ENCODE peak calls at places on chromosomes 2 and 18, in seven cellular contexts. One of them, this sample, is unnamed.

GRCh38 chr18:76721207-76721996 is 101.0 kb upstream of the ZNF236 start:
- DNase-seq in IMR-90: no peak
- DNase-seq in H1: no peak
- DNase-seq in H9: no peak
- DNase-seq in trophoblast cell: no peak
- DNase-seq in mesendoderm: no peak
- DNase-seq in mesenchymal stem cell: no peak
- DNase-seq in this sample: no peak

GRCh38 chr2:189608799-189609422 is 28.3 kb upstream of the SLC40A1 start:
- DNase-seq in IMR-90: peak
- DNase-seq in H1: no peak
- DNase-seq in trophoblast cell: no peak
- DNase-seq in mesenchymal stem cell: no peak
- DNase-seq in H9: no peak
- DNase-seq in mesendoderm: no peak
- DNase-seq in this sample: no peak

GRCh38 chr2:239569401-239570090 is 168.7 kb upstream of the HDAC4 start:
- DNase-seq in H1: no peak
- DNase-seq in mesenchymal stem cell: no peak
- DNase-seq in trophoblast cell: no peak
- DNase-seq in mesendoderm: no peak
- DNase-seq in IMR-90: no peak
- DNase-seq in H9: no peak
- DNase-seq in this sample: no peak

GRCh38 chr18:74996055-74996454 is 212.9 kb downstream of the PTGR3 start:
- DNase-seq in mesendoderm: no peak
- DNase-seq in trophoblast cell: no peak
- DNase-seq in H9: no peak
- DNase-seq in IMR-90: no peak
- DNase-seq in H1: no peak
- DNase-seq in mesenchymal stem cell: no peak
- DNase-seq in this sample: no peak

GRCh38 chr2:26696352-26696816 is 3.9 kb downstream of the KCNK3 start:
- DNase-seq in mesendoderm: peak
- DNase-seq in trophoblast cell: no peak
- DNase-seq in H9: peak
- DNase-seq in IMR-90: peak
- DNase-seq in H1: no peak
- DNase-seq in mesenchymal stem cell: peak
- DNase-seq in this sample: no peak

GRCh38 chr2:159801925-159802324 is 3.9 kb upstream of the CD302 start:
- DNase-seq in mesendoderm: no peak
- DNase-seq in H9: no peak
- DNase-seq in mesenchymal stem cell: no peak
- DNase-seq in H1: no peak
- DNase-seq in IMR-90: no peak
- DNase-seq in trophoblast cell: no peak
- DNase-seq in this sample: no peak

GRCh38 chr2:226739508-226740030 is 60.1 kb downstream of the IRS1 start:
- DNase-seq in H9: no peak
- DNase-seq in H1: no peak
- DNase-seq in trophoblast cell: no peak
- DNase-seq in mesenchymal stem cell: no peak
- DNase-seq in mesendoderm: no peak
- DNase-seq in IMR-90: no peak
- DNase-seq in this sample: no peak

GRCh38 chr2:77397763-77398162 is 124.4 kb downstream of the LRRTM4 start:
- DNase-seq in mesendoderm: peak
- DNase-seq in trophoblast cell: peak
- DNase-seq in IMR-90: no peak
- DNase-seq in H9: no peak
- DNase-seq in mesenchymal stem cell: no peak
- DNase-seq in H1: no peak
- DNase-seq in this sample: no peak

GRCh38 chr2:86102157-86102556 is 3.5 kb downstream of the POLR1A start:
- DNase-seq in H9: no peak
- DNase-seq in trophoblast cell: no peak
- DNase-seq in mesendoderm: no peak
- DNase-seq in IMR-90: no peak
- DNase-seq in mesenchymal stem cell: no peak
- DNase-seq in H1: no peak
- DNase-seq in this sample: no peak

GRCh38 chr2:96539215-96539920 is 2.8 kb downstream of the ARID5A start:
- DNase-seq in IMR-90: no peak
- DNase-seq in mesenchymal stem cell: no peak
- DNase-seq in H1: no peak
- DNase-seq in mesendoderm: no peak
- DNase-seq in H9: no peak
- DNase-seq in trophoblast cell: no peak
- DNase-seq in this sample: no peak

GRCh38 chr2:191432121-191432520 is 186.9 kb downstream of the MYO1B start:
- DNase-seq in IMR-90: peak
- DNase-seq in mesendoderm: no peak
- DNase-seq in trophoblast cell: no peak
- DNase-seq in H1: no peak
- DNase-seq in H9: no peak
- DNase-seq in mesenchymal stem cell: no peak
- DNase-seq in this sample: no peak

GRCh38 chr2:10786240-10786982 is 26.2 kb downstream of the PDIA6 start:
- DNase-seq in IMR-90: no peak
- DNase-seq in H1: no peak
- DNase-seq in mesenchymal stem cell: no peak
- DNase-seq in H9: no peak
- DNase-seq in trophoblast cell: no peak
- DNase-seq in mesendoderm: no peak
- DNase-seq in this sample: no peak

GRCh38 chr2:145832681-145833080 is 1312.8 kb upstream of the ZEB2 start:
- DNase-seq in H9: no peak
- DNase-seq in mesenchymal stem cell: no peak
- DNase-seq in trophoblast cell: no peak
- DNase-seq in mesendoderm: no peak
- DNase-seq in H1: no peak
- DNase-seq in IMR-90: no peak
- DNase-seq in this sample: no peak

GRCh38 chr2:145836986-145837385 is 1317.1 kb upstream of the ZEB2 start:
- DNase-seq in mesendoderm: no peak
- DNase-seq in H1: no peak
- DNase-seq in IMR-90: no peak
- DNase-seq in mesenchymal stem cell: no peak
- DNase-seq in trophoblast cell: no peak
- DNase-seq in H9: no peak
- DNase-seq in this sample: no peak

GRCh38 chr2:145829931-145830330 is 1310.0 kb upstream of the ZEB2 start:
- DNase-seq in trophoblast cell: no peak
- DNase-seq in H9: no peak
- DNase-seq in mesendoderm: no peak
- DNase-seq in mesenchymal stem cell: no peak
- DNase-seq in H1: no peak
- DNase-seq in IMR-90: no peak
- DNase-seq in this sample: no peak

DNA sequence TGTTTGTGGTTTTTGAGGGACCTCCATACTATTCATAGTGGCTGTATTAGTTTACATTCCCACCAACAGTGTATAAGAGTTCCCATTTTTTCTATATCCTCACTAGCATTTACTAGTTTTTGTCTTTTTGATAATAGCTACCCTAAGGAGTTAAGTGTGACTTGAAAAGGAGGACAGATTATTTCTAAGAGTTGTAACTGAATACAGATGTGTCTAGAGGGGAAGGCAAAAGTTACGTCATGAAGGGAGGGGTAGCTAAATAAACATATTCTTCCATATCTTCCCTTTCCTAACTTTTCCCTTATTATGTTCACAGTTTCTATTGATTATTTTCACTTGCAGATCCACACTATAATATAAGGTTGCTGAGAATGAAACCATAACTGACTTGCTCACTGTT is 1315.7 kb upstream of the ZEB2 start:
- DNase-seq in H1: no peak
- DNase-seq in H9: no peak
- DNase-seq in IMR-90: no peak
- DNase-seq in mesenchymal stem cell: no peak
- DNase-seq in trophoblast cell: no peak
- DNase-seq in mesendoderm: no peak
- DNase-seq in this sample: no peak
- H3K18ac ChIP-seq in H1: no peak
- H3K18ac ChIP-seq in H9: no peak
- H3K18ac ChIP-seq in IMR-90: no peak
- H3K18ac ChIP-seq in mesenchymal stem cell: no peak
- H3K18ac ChIP-seq in trophoblast cell: no peak
- H3K18ac ChIP-seq in mesendoderm: no peak
- H3K18ac ChIP-seq in this sample: no peak

DNA sequence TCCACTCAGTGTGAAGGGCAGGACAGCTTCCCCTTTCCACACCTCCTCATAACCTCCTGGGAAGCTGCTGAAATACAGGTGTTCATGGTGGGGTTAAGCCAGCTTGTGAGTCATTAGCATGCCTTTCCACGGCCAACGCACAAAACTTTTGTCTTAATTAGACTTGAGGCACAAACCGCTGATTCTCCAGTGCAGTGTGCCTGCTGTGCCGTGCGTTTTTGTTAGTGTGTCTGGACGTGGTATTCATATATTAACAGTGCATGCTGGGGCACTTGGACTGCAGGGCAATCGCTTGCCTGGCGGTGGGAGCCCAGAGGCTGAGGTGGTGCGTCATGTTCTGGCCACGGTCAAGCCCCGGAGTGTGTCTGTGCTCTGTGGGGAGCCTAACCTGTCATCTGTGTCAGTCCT is 156.2 kb downstream of the SH3RF3 start:
- DNase-seq in trophoblast cell: no peak
- DNase-seq in H9: no peak
- DNase-seq in mesendoderm: no peak
- DNase-seq in H1: no peak
- DNase-seq in IMR-90: peak
- DNase-seq in mesenchymal stem cell: no peak
- DNase-seq in this sample: no peak
- H3K9ac ChIP-seq in trophoblast cell: no peak
- H3K9ac ChIP-seq in H9: no peak
- H3K9ac ChIP-seq in mesendoderm: no peak
- H3K9ac ChIP-seq in H1: no peak
- H3K9ac ChIP-seq in IMR-90: no peak
- H3K9ac ChIP-seq in mesenchymal stem cell: no peak
- H3K9ac ChIP-seq in this sample: peak

GRCh38 chr2:54741250-54741649 is 17.8 kb downstream of the EML6 start:
- DNase-seq in H9: no peak
- DNase-seq in H1: no peak
- DNase-seq in mesendoderm: no peak
- DNase-seq in mesenchymal stem cell: no peak
- DNase-seq in IMR-90: peak
- DNase-seq in trophoblast cell: no peak
- DNase-seq in this sample: no peak
- H3K18ac ChIP-seq in H9: no peak
- H3K18ac ChIP-seq in H1: no peak
- H3K18ac ChIP-seq in mesendoderm: no peak
- H3K18ac ChIP-seq in mesenchymal stem cell: no peak
- H3K18ac ChIP-seq in IMR-90: no peak
- H3K18ac ChIP-seq in trophoblast cell: no peak
- H3K18ac ChIP-seq in this sample: no peak

GRCh38 chr2:75698928-75699327 is 11.8 kb downstream of the GCFC2 start:
- DNase-seq in trophoblast cell: no peak
- DNase-seq in mesendoderm: no peak
- DNase-seq in mesenchymal stem cell: peak
- DNase-seq in IMR-90: peak
- DNase-seq in H9: no peak
- DNase-seq in H1: no peak
- DNase-seq in this sample: no peak
- H3K9ac ChIP-seq in trophoblast cell: no peak
- H3K9ac ChIP-seq in mesendoderm: no peak
- H3K9ac ChIP-seq in mesenchymal stem cell: no peak
- H3K9ac ChIP-seq in IMR-90: no peak
- H3K9ac ChIP-seq in H9: no peak
- H3K9ac ChIP-seq in H1: no peak
- H3K9ac ChIP-seq in this sample: no peak

GRCh38 chr18:49137093-49137492 is 186.3 kb upstream of the SMAD7 start:
- DNase-seq in mesendoderm: no peak
- DNase-seq in trophoblast cell: no peak
- DNase-seq in H9: no peak
- DNase-seq in H1: no peak
- DNase-seq in mesenchymal stem cell: no peak
- DNase-seq in IMR-90: no peak
- DNase-seq in this sample: no peak
- H3K18ac ChIP-seq in mesendoderm: no peak
- H3K18ac ChIP-seq in trophoblast cell: no peak
- H3K18ac ChIP-seq in H9: no peak
- H3K18ac ChIP-seq in H1: no peak
- H3K18ac ChIP-seq in mesenchymal stem cell: no peak
- H3K18ac ChIP-seq in IMR-90: no peak
- H3K18ac ChIP-seq in this sample: no peak

DNA sequence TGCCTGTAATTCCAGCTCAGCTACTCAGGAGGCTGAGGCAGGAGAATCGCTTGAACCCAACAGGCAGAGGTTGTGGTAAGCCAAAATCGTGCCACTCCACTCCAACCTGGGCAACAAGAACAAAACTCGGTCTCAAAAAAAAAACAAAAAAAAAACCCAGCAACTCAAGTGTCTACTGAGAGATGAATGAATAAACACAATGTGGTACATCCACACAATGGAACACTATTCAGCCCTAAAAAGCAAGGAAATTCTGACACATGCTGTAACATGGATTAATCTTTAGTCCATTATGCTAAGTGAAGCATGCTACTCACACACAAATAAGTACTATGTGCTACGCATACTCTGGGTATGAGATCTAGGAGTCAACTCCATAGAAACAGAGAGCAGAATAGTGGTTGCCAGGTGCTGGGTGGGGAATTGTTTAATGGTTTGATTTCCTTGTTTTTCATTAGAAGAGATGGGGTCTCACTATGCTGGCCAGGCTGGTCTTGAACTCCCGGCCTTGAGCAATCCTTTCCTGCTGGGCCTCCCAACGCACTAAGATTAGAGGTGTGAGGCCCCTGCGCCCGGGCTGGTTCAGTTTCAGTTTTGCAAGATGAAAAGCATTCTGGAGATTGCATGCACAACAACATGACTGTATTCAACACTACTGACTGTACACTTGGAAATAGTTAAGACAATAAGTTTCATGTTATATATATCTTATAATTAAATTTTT is 15.9 kb downstream of the SMPD4 start:
- DNase-seq in H1: no peak
- DNase-seq in IMR-90: no peak
- DNase-seq in mesenchymal stem cell: no peak
- DNase-seq in trophoblast cell: no peak
- DNase-seq in H9: no peak
- DNase-seq in mesendoderm: no peak
- DNase-seq in this sample: no peak
- H3K9ac ChIP-seq in H1: no peak
- H3K9ac ChIP-seq in IMR-90: no peak
- H3K9ac ChIP-seq in mesenchymal stem cell: no peak
- H3K9ac ChIP-seq in trophoblast cell: no peak
- H3K9ac ChIP-seq in H9: no peak
- H3K9ac ChIP-seq in mesendoderm: no peak
- H3K9ac ChIP-seq in this sample: no peak

GRCh38 chr2:207221731-207222130 is 56.0 kb upstream of the KLF7 start:
- DNase-seq in IMR-90: no peak
- DNase-seq in H1: no peak
- DNase-seq in mesendoderm: no peak
- DNase-seq in H9: no peak
- DNase-seq in trophoblast cell: no peak
- DNase-seq in mesenchymal stem cell: no peak
- DNase-seq in this sample: no peak
- H3K18ac ChIP-seq in IMR-90: no peak
- H3K18ac ChIP-seq in H1: no peak
- H3K18ac ChIP-seq in mesendoderm: peak
- H3K18ac ChIP-seq in H9: no peak
- H3K18ac ChIP-seq in trophoblast cell: no peak
- H3K18ac ChIP-seq in mesenchymal stem cell: no peak
- H3K18ac ChIP-seq in this sample: no peak

This sample was measured in neuronal stem cell.